ENCODE peak calls at places on chromosomes 4 and X, in nine cellular contexts. W is thoracic aorta; V is tibial nerve; X is K562; Z is mesendoderm; E is CD4-positive, CD25-positive, alpha-beta regulatory T cell; N is neuronal stem cell; L is H9; P is CD8-positive, alpha-beta T cell. H is an unnamed sample. For H3K4me1, the result is how much of the 10 kb centered on the place peaks cover.

GRCh38 chrX:71606536-71607216 is 11.6 kb downstream of the CXCR3 start:
- DNase-seq in W (no peak), V (no peak), X (no peak), Z (no peak), E (peak), N (no peak), L (no peak), P (peak), H (no peak)

GRCh38 chrX:118974908-118975671 is 672 bp downstream of the LONRF3 start:
- DNase-seq in W (no peak), V (no peak), X (peak), Z (peak), E (peak), N (no peak), L (peak), P (peak), H (peak)

GRCh38 chr4:1516881-1517480 is 110.7 kb upstream of the NKX1-1 start:
- DNase-seq in W (no peak), V (no peak), X (no peak), Z (no peak), E (no peak), N (no peak), L (no peak), P (no peak), H (no peak)

GRCh38 chr4:40056722-40057539 is at the start of gene N4BP2:
- DNase-seq in W (peak), V (peak), X (peak), Z (peak), E (peak), N (peak), L (peak), P (peak), H (peak)

GRCh38 chrX:71976753-71977152 is 66.1 kb downstream of the NHSL2 start:
- DNase-seq in W (no peak), V (no peak), X (no peak), Z (no peak), E (no peak), N (no peak), L (no peak), P (no peak), H (peak)

GRCh38 chr4:128502818-128503527 is 215.4 kb upstream of the PGRMC2 start:
- DNase-seq in W (no peak), V (no peak), X (no peak), Z (no peak), E (no peak), N (no peak), L (no peak), P (no peak), H (no peak)

GRCh38 chrX:10243056-10243455 is 86.3 kb downstream of the CLCN4 start:
- DNase-seq in W (no peak), V (no peak), X (no peak), Z (no peak), E (no peak), N (no peak), L (no peak), P (no peak), H (no peak)

GRCh38 chr4:113147498-113148231 is 98.2 kb downstream of the ANK2 start:
- DNase-seq in W (no peak), V (no peak), X (no peak), Z (no peak), E (no peak), N (no peak), L (no peak), P (no peak), H (no peak)

GRCh38 chr4:8427761-8428287 is 12.7 kb downstream of the ACOX3 start:
- DNase-seq in W (peak), V (no peak), X (no peak), Z (peak), E (peak), N (no peak), L (no peak), P (no peak), H (no peak)

GRCh38 chr4:169854090-169854489 is 96.3 kb upstream of the HPF1 start:
- DNase-seq in W (no peak), V (no peak), X (no peak), Z (no peak), E (no peak), N (no peak), L (no peak), P (no peak), H (no peak)

GRCh38 chr4:5773271-5773555 is 62.2 kb downstream of the EVC start:
- DNase-seq in W (no peak), V (no peak), X (no peak), Z (no peak), E (no peak), N (no peak), L (peak), P (no peak), H (no peak)

GRCh38 chr4:111698361-111698760 is 446.9 kb upstream of the FAM241A start:
- DNase-seq in W (no peak), V (no peak), X (no peak), Z (no peak), E (no peak), N (no peak), L (no peak), P (no peak), H (no peak)

GRCh38 chr4:15479913-15480185 is 10.2 kb downstream of the CC2D2A start:
- DNase-seq in W (no peak), V (no peak), X (no peak), Z (no peak), E (no peak), N (no peak), L (no peak), P (no peak), H (no peak)

GRCh38 chrX:115499112-115499805 is 61.7 kb upstream of the PLS3 start:
- DNase-seq in W (no peak), V (no peak), X (no peak), Z (no peak), E (no peak), N (no peak), L (no peak), P (no peak), H (no peak)

GRCh38 chrX:115324194-115324593 is 34.7 kb downstream of the LUZP4 start:
- DNase-seq in W (no peak), V (no peak), X (no peak), Z (no peak), E (no peak), N (no peak), L (no peak), P (no peak), H (no peak)

GRCh38 chr4:130675262-130675661 is 1579.3 kb downstream of the C4orf33 start:
- DNase-seq in W (no peak), V (no peak), X (no peak), Z (no peak), E (no peak), N (no peak), L (no peak), P (no peak), H (no peak)

GRCh38 chr4:139763205-139763604 is 97.6 kb downstream of the MGST2 start:
- DNase-seq in W (no peak), V (no peak), X (no peak), Z (peak), E (no peak), N (no peak), L (no peak), P (no peak), H (no peak)

GRCh38 chr4:23276076-23276475 is 583.3 kb downstream of the GBA3 start:
- DNase-seq in W (no peak), V (no peak), X (no peak), Z (no peak), E (no peak), N (no peak), L (no peak), P (no peak), H (peak)

GRCh38 chr4:2650276-2650675 is 105.9 kb downstream of the TNIP2 start:
- DNase-seq in W (no peak), V (no peak), X (no peak), Z (no peak), E (no peak), N (no peak), L (no peak), P (no peak), H (no peak)

GRCh38 chr4:179225594-179225993 is 1783.4 kb upstream of the AGA start:
- DNase-seq in W (no peak), V (no peak), X (no peak), Z (no peak), E (no peak), N (no peak), L (no peak), P (no peak), H (no peak)

GRCh38 chr4:67380154-67380553 is 165.1 kb downstream of the CENPC start:
- DNase-seq in W (no peak), V (no peak), X (no peak), Z (no peak), E (no peak), N (no peak), L (no peak), P (no peak), H (no peak)

GRCh38 chr4:133151301-133151680 is 2.2 kb downstream of the PCDH10 start:
- DNase-seq in W (no peak), V (no peak), X (no peak), Z (peak), E (no peak), N (no peak), L (no peak), P (no peak), H (no peak)

GRCh38 chr4:52604215-52604614 is 54.9 kb downstream of the USP46 start:
- DNase-seq in W (no peak), V (no peak), X (no peak), Z (no peak), E (no peak), N (no peak), L (no peak), P (no peak), H (no peak)

GRCh38 chr4:90419124-90419711 is 292.0 kb downstream of the CCSER1 start:
- DNase-seq in W (no peak), V (no peak), X (no peak), Z (peak), E (peak), N (peak), L (no peak), P (no peak), H (peak)

GRCh38 chr4:2281575-2282343 is 19.9 kb upstream of the MXD4 start:
- DNase-seq in W (no peak), V (no peak), X (no peak), Z (no peak), E (peak), N (no peak), L (no peak), P (peak), H (peak)

GRCh38 chr4:138686078-138686477 is 329.5 kb upstream of the NOCT start:
- DNase-seq in W (no peak), V (no peak), X (no peak), Z (no peak), E (no peak), N (no peak), L (no peak), P (no peak), H (no peak)

GRCh38 chr4:68175562-68176155 is 46.0 kb upstream of the TMPRSS11F start:
- DNase-seq in W (no peak), V (no peak), X (peak), Z (peak), E (peak), N (peak), L (peak), P (no peak), H (peak)

GRCh38 chrX:14039344-14039743 is 9.7 kb upstream of the GEMIN8 start:
- DNase-seq in W (no peak), V (peak), X (peak), Z (peak), E (peak), N (peak), L (no peak), P (peak), H (peak)

GRCh38 chr4:80197601-80198444 is 520 bp downstream of the PRDM8 start:
- DNase-seq in W (no peak), V (no peak), X (no peak), Z (peak), E (no peak), N (no peak), L (peak), P (no peak), H (no peak)

GRCh38 chr4:3436798-3437581 is 4.8 kb upstream of the HGFAC start:
- DNase-seq in W (no peak), V (no peak), X (no peak), Z (no peak), E (peak), N (no peak), L (no peak), P (no peak), H (no peak)

GRCh38 chr4:8595237-8596087 is 2.9 kb downstream of the CPZ start:
- DNase-seq in W (no peak), V (no peak), X (no peak), Z (no peak), E (no peak), N (no peak), L (no peak), P (no peak), H (no peak)

GRCh38 chr4:18366762-18367358 is 345.3 kb upstream of the LCORL start:
- DNase-seq in W (no peak), V (no peak), X (no peak), Z (peak), E (peak), N (no peak), L (no peak), P (no peak), H (peak)

GRCh38 chr4:7354937-7355336 is 79.8 kb downstream of the PSAPL1 start:
- DNase-seq in W (no peak), V (no peak), X (no peak), Z (no peak), E (no peak), N (no peak), L (no peak), P (no peak), H (no peak)

GRCh38 chr4:128913228-128913627 is 103.7 kb downstream of the JADE1 start:
- DNase-seq in W (no peak), V (no peak), X (no peak), Z (no peak), E (no peak), N (no peak), L (no peak), P (no peak), H (no peak)

DNA sequence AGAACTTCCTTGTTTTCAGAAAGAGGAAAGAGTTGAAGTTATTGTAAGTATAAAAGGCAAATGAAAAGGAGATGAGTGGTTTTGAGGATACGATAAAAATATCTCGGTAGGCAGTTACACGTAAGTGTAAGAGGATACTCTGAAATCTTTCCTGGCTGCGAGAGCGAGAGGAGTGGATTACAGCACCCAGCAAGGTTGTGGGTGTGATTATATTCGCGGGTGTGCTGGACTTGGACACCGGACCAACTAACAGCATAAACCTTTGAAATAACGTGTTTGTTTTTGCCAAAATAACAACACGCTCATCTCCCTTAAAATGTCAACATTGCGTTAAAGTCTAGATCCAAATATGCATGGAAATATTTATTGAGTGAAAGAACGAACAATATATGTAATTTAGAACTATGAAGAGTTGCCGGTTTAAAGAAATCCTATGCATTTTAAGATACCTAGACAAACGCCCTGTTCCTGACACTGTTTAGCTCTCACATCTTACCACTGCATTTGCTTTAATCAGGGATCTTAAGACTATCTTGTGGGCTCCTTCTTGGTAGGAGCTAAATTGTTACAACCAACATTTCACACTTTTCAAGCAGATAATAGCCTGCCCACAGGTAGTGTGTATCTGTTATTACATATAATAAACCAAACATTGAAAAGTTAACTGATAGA is 96.4 kb upstream of the RPS6KA3 start:
- DNase-seq in W (no peak), V (no peak), X (no peak), Z (no peak), E (no peak), N (no peak), L (no peak), P (no peak), H (no peak)
- H3K4me1 ChIP-seq in W (under half), V (under half), X (under half), Z (under half), E (under half), N (under half), L (under half), P (under half), H (under half)

GRCh38 chr4:37682701-37683401 is 3.3 kb downstream of the RELL1 start:
- DNase-seq in W (no peak), V (no peak), X (no peak), Z (no peak), E (peak), N (no peak), L (no peak), P (no peak), H (peak)

GRCh38 chr4:37678624-37679023 is 7.6 kb downstream of the RELL1 start:
- DNase-seq in W (no peak), V (no peak), X (no peak), Z (no peak), E (no peak), N (no peak), L (no peak), P (no peak), H (no peak)

GRCh38 chr4:37675587-37676290 is 10.4 kb downstream of the RELL1 start:
- DNase-seq in W (no peak), V (no peak), X (no peak), Z (no peak), E (peak), N (no peak), L (no peak), P (peak), H (peak)

GRCh38 chr4:37684154-37684553 is 2.0 kb downstream of the RELL1 start:
- DNase-seq in W (no peak), V (no peak), X (no peak), Z (no peak), E (no peak), N (no peak), L (no peak), P (no peak), H (no peak)

GRCh38 chr4:37680089-37680488 is 6.1 kb downstream of the RELL1 start:
- DNase-seq in W (no peak), V (no peak), X (no peak), Z (no peak), E (no peak), N (no peak), L (no peak), P (no peak), H (no peak)
- H3K4me1 ChIP-seq in W (under half), V (half or more), X (under half), Z (under half), E (under half), N (under half), L (under half), P (half or more), H (under half)

GRCh38 chr4:77706717-77707116 is 101.1 kb downstream of the CXCL13 start:
- DNase-seq in W (no peak), V (no peak), X (no peak), Z (no peak), E (no peak), N (no peak), L (no peak), P (no peak), H (no peak)

GRCh38 chr4:77711469-77711868 is 105.8 kb downstream of the CXCL13 start:
- DNase-seq in W (no peak), V (no peak), X (no peak), Z (no peak), E (no peak), N (no peak), L (no peak), P (no peak), H (no peak)

GRCh38 chr4:77710684-77711083 is 105.1 kb downstream of the CXCL13 start:
- DNase-seq in W (no peak), V (no peak), X (no peak), Z (no peak), E (no peak), N (no peak), L (no peak), P (no peak), H (no peak)

GRCh38 chr4:77712675-77713074 is 106.5 kb downstream of the CNOT6L start:
- DNase-seq in W (no peak), V (no peak), X (no peak), Z (no peak), E (no peak), N (no peak), L (no peak), P (no peak), H (no peak)

DNA sequence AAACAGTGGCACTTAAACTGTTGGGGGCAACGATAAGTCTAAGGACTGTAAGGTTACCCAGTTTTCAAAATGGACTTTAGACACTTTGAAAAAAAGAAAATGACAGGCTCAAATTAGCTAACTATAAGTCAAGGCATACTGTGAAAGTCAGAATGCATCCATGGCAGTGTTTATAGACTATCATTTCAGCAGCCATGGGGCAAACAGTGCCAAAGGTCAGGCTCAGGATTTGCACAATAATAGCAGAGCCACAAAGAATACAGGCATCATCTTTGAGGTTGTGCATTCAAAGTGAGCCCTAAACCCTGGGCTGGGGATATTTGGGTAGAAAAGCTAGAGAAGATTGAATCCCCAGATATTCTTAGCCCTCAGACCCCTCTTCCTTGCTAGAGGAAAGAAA is 104.5 kb downstream of the CXCL13 start:
- DNase-seq in W (no peak), V (no peak), X (no peak), Z (no peak), E (no peak), N (no peak), L (no peak), P (no peak), H (no peak)
- H3K4me1 ChIP-seq in W (under half), V (under half), X (under half), Z (under half), E (under half), N (under half), L (under half), P (under half), H (under half)

GRCh38 chr4:26860922-26861433 is 337 bp downstream of the STIM2 start:
- DNase-seq in W (no peak), V (no peak), X (no peak), Z (peak), E (peak), N (peak), L (peak), P (peak), H (no peak)
- H3K4me1 ChIP-seq in W (under half), V (half or more), X (under half), Z (under half), E (half or more), N (under half), L (under half), P (half or more), H (under half)

GRCh38 chr4:184345573-184345922 is 127.9 kb upstream of the ENPP6 start:
- DNase-seq in W (no peak), V (no peak), X (no peak), Z (no peak), E (no peak), N (no peak), L (no peak), P (no peak), H (no peak)

GRCh38 chr4:184342167-184342856 is 124.6 kb upstream of the ENPP6 start:
- DNase-seq in W (no peak), V (no peak), X (no peak), Z (no peak), E (no peak), N (no peak), L (no peak), P (no peak), H (no peak)

GRCh38 chr4:184344899-184345572 is 127.4 kb upstream of the ENPP6 start:
- DNase-seq in W (no peak), V (no peak), X (no peak), Z (no peak), E (no peak), N (no peak), L (no peak), P (no peak), H (peak)

GRCh38 chr4:184344435-184344834 is 126.8 kb upstream of the ENPP6 start:
- DNase-seq in W (no peak), V (no peak), X (no peak), Z (no peak), E (no peak), N (no peak), L (no peak), P (no peak), H (no peak)

GRCh38 chr4:184343400-184344177 is 125.9 kb upstream of the ENPP6 start:
- DNase-seq in W (peak), V (peak), X (peak), Z (peak), E (peak), N (peak), L (peak), P (peak), H (peak)
- H3K4me1 ChIP-seq in W (under half), V (under half), X (under half), Z (under half), E (under half), N (under half), L (under half), P (under half), H (under half)

DNA sequence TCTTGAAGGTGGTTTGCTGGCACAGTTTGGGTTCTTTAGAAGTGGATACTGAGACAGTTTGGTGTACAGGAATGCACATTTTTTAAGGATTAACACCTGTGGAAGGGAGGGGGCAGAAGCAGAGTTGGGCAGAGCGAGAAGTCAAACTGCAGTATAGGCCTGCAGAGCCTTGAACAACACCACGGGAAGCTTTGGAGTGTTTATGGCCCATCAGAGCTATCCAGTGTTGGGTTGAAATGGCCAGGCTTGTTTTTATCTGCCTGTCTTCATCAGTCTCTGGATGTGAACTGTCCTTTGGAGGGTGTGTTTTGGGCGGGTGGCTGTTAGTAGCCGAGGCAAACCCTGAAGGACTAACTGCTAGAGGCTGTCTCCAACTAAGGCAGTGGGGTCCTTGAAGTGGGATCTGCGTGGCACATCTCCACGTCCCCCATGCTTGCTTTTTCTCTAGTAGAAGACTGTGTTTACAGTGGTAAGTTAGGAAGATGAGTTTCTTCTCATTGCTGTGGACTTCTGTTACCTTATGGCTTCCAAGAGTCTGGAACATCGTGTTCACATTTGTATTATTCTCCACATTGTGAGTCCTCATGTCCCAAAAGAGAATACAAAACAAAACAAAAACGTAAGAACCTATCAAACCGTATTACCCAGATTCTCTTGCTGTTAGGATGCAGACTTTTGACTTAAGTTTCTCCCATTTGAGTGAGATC is 41.0 kb downstream of the TMEM131L start:
- DNase-seq in W (no peak), V (no peak), X (no peak), Z (no peak), E (no peak), N (no peak), L (no peak), P (no peak), H (no peak)
- H3K4me1 ChIP-seq in W (under half), V (under half), X (under half), Z (under half), E (under half), N (under half), L (under half), P (half or more), H (under half)

H was measured in MM.1S.